ENCODE peak calls at places on chromosome 14, in four cellular contexts. H, C, O and K are unnamed samples.

GRCh38 chr14:106792543-106792942 is 1266.2 kb downstream of the TMEM121 start:
- DNase-seq in H (no peak), C (no peak), O (no peak), K (no peak)

GRCh38 chr14:61153436-61153835 is 127.7 kb downstream of the TMEM30B start:
- DNase-seq in H (peak), C (peak), O (no peak), K (no peak)

GRCh38 chr14:89344871-89345270 is 72.2 kb downstream of the FOXN3 start:
- DNase-seq in H (no peak), C (no peak), O (no peak), K (no peak)

GRCh38 chr14:76056128-76056527 is 70.6 kb downstream of the IFT43 start:
- DNase-seq in H (peak), C (peak), O (no peak), K (no peak)

GRCh38 chr14:76781648-76782051 is 20.4 kb downstream of the VASH1 start:
- DNase-seq in H (no peak), C (no peak), O (no peak), K (no peak)

GRCh38 chr14:100581228-100582145 is 5.7 kb downstream of the BEGAIN start:
- DNase-seq in H (no peak), C (no peak), O (no peak), K (no peak)

GRCh38 chr14:71238835-71239234 is 331.6 kb downstream of the PCNX1 start:
- DNase-seq in H (no peak), C (no peak), O (no peak), K (no peak)

GRCh38 chr14:53934778-53935414 is 21.7 kb downstream of the BMP4 start:
- DNase-seq in H (no peak), C (no peak), O (no peak), K (no peak)

GRCh38 chr14:68862954-68863594 is 70.2 kb upstream of the ZFP36L1 start:
- DNase-seq in H (peak), C (peak), O (peak), K (peak)

GRCh38 chr14:90900712-90901111 is 84.5 kb upstream of the TTC7B start:
- DNase-seq in H (peak), C (no peak), O (no peak), K (no peak)

GRCh38 chr14:92755495-92755894 is 7.1 kb upstream of the LGMN start:
- DNase-seq in H (peak), C (no peak), O (no peak), K (no peak)

GRCh38 chr14:71619472-71619871 is 312.8 kb upstream of the RGS6 start:
- DNase-seq in H (no peak), C (no peak), O (no peak), K (no peak)

GRCh38 chr14:27008187-27008586 is 410.4 kb upstream of the NOVA1 start:
- DNase-seq in H (no peak), C (no peak), O (no peak), K (no peak)

GRCh38 chr14:87250992-87251391 is 742.0 kb downstream of the GALC start:
- DNase-seq in H (no peak), C (no peak), O (no peak), K (no peak)

GRCh38 chr14:54257424-54257823 is 139.4 kb upstream of the CDKN3 start:
- DNase-seq in H (no peak), C (peak), O (no peak), K (peak)

GRCh38 chr14:76564471-76565119 is 188.7 kb downstream of the ESRRB start:
- DNase-seq in H (no peak), C (peak), O (no peak), K (no peak)

GRCh38 chr14:70709726-70710382 is 68.1 kb downstream of the TTC9 start:
- DNase-seq in H (no peak), C (peak), O (no peak), K (no peak)

DNA sequence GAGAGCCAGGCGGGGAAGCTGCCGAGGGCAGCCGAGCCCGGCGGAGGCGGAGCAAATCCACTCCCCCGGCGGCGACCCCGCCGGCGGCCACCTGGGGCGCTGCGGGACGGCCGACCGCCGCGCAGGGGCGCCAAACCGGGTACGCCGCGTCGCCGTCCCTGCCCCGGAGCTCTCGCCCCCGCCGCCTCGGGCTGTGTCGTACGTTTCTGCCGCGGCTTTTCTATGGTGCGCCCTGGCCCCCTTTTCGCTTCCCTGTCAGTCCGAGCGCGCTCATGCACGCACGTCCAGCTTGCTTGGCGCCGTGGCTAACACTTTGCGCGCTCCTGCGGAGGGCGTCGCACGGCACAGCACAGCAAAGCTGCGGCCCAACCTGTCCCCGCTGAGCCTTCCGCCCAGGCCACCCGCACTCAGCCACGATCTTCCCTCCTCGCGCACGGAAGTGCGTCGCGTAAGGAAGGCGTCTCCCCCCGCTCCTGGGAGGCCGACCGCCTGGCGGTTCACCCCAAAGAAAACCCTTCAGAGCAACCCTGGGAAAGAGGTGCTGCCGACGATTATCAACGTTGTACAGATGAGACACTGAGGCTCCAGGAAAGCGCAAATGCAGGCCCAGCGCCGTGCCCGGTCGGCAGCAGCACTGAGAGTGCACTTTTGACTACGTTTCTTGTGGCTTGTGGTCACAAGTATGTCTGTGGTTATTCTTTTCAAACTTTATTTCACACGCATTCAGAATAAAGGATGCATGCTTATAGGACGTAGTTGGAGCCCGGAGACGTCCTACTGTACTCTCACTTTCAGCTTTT is at the start of gene HECTD1:
- DNase-seq in H (peak), C (peak), O (peak), K (peak)
- H2AK5ac ChIP-seq in H (peak), C (no peak), O (no peak), K (peak)

DNA sequence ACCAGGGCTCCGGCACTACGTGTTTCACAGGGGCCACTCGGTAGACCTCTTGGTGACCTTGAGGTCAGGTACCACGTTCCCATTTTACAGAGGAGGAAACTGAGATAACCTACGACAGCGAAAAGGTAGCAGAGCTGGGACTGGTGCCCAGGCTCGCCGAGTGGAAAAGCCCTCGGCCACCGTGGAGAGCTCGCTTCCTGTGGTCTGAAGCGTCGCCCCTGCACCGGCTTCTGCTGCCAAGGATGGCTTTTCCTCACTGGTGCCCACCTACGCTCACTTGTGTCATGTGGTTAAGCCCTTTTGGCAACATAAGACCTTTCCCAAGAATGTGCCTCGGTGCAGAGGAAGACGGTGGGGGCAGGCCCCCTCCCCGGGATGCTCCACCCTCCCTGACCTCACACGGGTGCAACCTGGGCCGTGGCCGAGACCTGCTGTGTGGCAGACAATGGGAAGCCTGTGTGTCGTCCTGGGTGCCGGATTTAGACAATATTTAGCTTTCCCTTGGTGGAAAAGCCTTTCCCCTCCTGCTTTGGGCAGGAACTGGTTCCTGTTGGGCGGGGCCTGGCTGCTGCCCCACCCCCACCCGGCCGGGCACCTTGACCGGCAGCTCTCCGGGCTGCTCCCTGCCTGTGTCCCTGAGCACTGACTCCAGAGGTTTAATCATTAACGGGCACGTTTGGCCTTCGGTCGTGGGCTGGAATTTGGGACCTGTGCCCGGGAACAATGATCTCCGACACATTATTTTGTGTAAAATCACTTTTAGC is 32.4 kb upstream of the PPP1R13B start:
- DNase-seq in H (no peak), C (peak), O (peak), K (no peak)
- H3K4me3 ChIP-seq in H (no peak), C (no peak), O (peak), K (no peak)

DNA sequence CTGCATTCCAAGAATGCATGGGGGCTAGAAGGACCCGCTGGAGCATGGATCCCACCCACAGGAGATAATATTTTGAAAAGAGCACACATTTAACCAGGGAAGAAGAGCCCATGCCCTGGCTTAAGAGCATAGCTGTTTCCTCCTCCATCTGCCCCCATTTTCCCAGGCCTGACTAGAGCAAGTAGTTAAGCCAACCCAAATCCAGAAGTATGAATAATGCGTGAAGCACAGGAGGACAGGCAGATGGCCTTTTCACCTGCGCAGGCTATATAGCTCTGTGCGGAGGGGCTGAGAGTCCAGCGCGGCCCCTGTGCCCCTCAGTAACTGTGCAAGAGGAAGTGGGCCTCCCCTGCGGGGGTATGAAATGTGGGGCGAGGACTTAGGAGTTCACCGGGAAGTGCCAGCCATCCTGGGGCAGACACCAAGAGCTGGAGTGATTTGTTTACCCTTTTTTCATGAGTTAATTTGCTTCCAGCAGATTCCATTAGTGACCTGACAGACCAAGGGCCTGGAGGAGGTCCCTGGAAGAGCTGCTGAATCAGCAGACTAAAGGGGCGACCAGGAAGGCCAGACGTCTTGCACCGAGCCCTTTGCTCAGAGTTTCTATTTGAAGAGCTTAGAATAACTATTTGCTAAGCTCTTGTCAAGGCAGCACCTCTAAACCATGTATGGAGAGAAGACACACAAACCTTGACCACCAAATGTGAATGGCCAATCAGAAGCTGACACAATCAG is 37.2 kb downstream of the DPF3 start:
- DNase-seq in H (no peak), C (peak), O (no peak), K (no peak)
- H2AK5ac ChIP-seq in H (no peak), C (no peak), O (no peak), K (no peak)

GRCh38 chr14:80955434-80955939 is at the start of gene TSHR:
- DNase-seq in H (no peak), C (peak), O (peak), K (peak)

GRCh38 chr14:80958258-80958657 is 2.8 kb downstream of the TSHR start:
- DNase-seq in H (no peak), C (no peak), O (no peak), K (no peak)

GRCh38 chr14:80954771-80955299 is 586 bp upstream of the TSHR start:
- DNase-seq in H (peak), C (peak), O (peak), K (peak)

GRCh38 chr14:80956922-80957321 is 1.5 kb downstream of the TSHR start:
- DNase-seq in H (no peak), C (no peak), O (no peak), K (no peak)

DNA sequence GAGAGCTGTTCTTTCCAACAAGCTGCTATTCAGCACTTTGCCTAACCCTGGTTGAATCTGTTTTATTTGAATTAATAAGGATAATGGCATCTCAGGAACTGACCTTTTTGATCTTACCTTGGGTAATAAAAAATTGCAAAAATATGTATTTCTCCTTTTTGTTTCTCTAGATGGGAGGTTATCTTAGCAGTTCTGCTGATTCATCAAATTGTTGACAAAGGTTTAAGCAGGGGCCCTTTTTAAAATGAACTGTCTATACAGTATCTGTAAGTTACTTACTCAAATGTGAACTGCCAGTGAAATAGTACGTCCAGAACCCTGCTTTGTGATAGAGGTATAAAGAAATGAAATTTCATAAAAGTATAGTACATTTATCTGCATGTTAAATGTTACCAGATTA is 684 bp downstream of the TSHR start:
- DNase-seq in H (no peak), C (no peak), O (no peak), K (no peak)
- H3K4me3 ChIP-seq in H (no peak), C (no peak), O (no peak), K (no peak)